ENCODE peak calls at places on chromosomes 4 and X, in five cellular contexts. E is mammary epithelial cell, N is body of pancreas, J is IMR-90, M is neural progenitor cell. L is an unnamed sample. For H3K27me3 and H3K9me3, the result is how much of the 10 kb centered on the place peaks cover.

GRCh38 chr4:28232376-28232775 is 1371.7 kb downstream of the STIM2 start:
- DNase-seq in N (no peak), E (peak), J (no peak), M (no peak), L (no peak)

GRCh38 chr4:90824266-90825167 is 697.3 kb downstream of the CCSER1 start:
- DNase-seq in N (no peak), M (no peak), J (no peak), E (no peak), L (no peak)

GRCh38 chr4:26893491-26893890 is 32.9 kb downstream of the STIM2 start:
- DNase-seq in N (no peak), J (peak), E (no peak), M (no peak), L (no peak)

GRCh38 chr4:152064753-152065152 is 303.9 kb upstream of the GATB start:
- DNase-seq in M (no peak), J (no peak), N (no peak), E (no peak), L (no peak)

GRCh38 chr4:54165438-54165837 is 63.7 kb upstream of the PDGFRA start:
- DNase-seq in J (peak), E (peak), M (no peak), N (no peak), L (peak)

GRCh38 chrX:13078739-13079444 is 34.5 kb upstream of the FAM9C start:
- DNase-seq in N (peak), E (no peak), J (peak), M (peak), L (peak)

GRCh38 chrX:51421972-51422371 is 74.4 kb downstream of the NUDT11 start:
- DNase-seq in J (no peak), E (no peak), M (no peak), N (no peak), L (no peak)

GRCh38 chr4:154707877-154708276 is 35.9 kb upstream of the LRAT start:
- DNase-seq in N (no peak), J (no peak), E (peak), M (no peak), L (no peak)

GRCh38 chr4:153258750-153259149 is 54.5 kb downstream of the TRIM2 start:
- DNase-seq in E (no peak), M (peak), N (no peak), J (no peak), L (no peak)

GRCh38 chr4:24003926-24004325 is 114.1 kb upstream of the PPARGC1A start:
- DNase-seq in E (no peak), N (no peak), M (no peak), J (peak), L (no peak)

GRCh38 chrX:97629597-97629985 is 745.9 kb downstream of the RPA4 start:
- DNase-seq in N (no peak), M (no peak), J (no peak), E (no peak), L (no peak)

GRCh38 chr4:185119927-185120630 is 23.0 kb upstream of the SLC25A4 start:
- DNase-seq in E (no peak), N (no peak), J (peak), M (no peak), L (no peak)

GRCh38 chr4:74098628-74098995 is 383 bp downstream of the CXCL2 start:
- DNase-seq in E (no peak), J (no peak), N (no peak), M (no peak), L (no peak)

GRCh38 chrX:145563159-145563558 is 254.5 kb upstream of the SLITRK2 start:
- DNase-seq in E (no peak), M (no peak), J (no peak), N (no peak), L (no peak)

GRCh38 chr4:86014599-86014998 is 345.3 kb downstream of the MAPK10 start:
- DNase-seq in M (no peak), E (no peak), N (no peak), J (no peak), L (no peak)

GRCh38 chrX:10104958-10105658 is 51.7 kb upstream of the CLCN4 start:
- DNase-seq in E (no peak), N (no peak), M (no peak), J (no peak), L (no peak)

GRCh38 chrX:110156167-110156754 is 153.3 kb downstream of the TMEM164 start:
- DNase-seq in J (no peak), M (no peak), E (no peak), N (no peak), L (no peak)

DNA sequence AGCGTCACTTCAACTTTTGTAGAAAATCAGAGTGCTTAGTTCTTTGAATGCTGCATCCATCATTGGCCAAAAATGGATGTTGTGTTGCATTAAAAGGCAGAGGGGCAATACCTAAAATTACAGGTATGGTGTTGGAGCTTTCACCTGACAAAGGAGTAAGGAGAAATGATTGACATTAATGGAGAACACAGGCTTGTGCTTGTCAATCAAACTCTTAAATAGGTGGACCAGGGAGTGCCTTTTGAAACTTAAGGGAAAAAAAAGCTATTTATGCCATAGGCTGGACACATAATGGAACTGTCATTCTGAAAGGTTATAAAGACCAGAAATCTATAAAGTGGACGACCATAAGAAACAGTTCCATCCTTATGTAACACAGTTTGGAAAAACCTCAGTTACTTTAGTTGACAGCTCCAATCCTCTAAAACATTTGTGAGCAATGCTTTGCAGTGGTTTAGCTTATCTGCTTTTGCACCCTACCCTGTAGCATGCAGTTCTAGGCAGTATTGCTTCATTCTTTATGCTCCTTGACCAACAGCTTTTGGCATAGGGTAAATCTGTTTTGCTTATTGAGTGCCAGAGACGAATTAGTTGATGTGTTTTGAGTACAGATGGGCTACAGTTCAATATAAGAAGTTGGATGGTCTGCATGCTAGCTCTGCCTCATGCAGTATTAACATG is 2.4 kb downstream of the HADH start:
- DNase-seq in M (no peak), E (no peak), N (no peak), J (peak), L (no peak)
- H3K4me3 ChIP-seq in M (no peak), E (no peak), N (no peak), J (no peak), L (no peak)

DNA sequence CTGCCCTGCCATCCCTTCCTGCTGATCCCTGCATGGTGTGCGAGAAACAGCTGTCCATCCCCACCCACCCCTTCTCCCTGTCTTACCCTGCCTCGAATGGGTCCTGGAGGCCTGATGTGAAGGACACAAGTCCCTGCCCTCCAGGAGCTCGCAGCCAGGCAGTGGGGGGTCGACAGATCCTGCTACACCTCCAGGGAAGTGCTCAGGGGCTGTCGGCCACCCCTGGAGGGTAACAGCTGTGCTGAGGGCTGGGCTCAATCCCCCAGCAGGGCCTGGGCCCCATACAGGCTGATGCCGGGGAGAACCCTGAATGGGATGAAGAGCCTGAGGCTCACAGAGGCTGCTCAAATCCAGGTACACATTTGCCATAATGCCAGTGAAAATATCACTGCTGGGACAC is 17.6 kb downstream of the HMX1 start:
- DNase-seq in E (no peak), M (no peak), N (no peak), J (no peak), L (no peak)
- H3K27me3 ChIP-seq in E (under half), M (half or more), N (under half), J (under half), L (under half)

GRCh38 chrX:45368705-45369104 is 168.0 kb upstream of the DIPK2B start:
- DNase-seq in J (no peak), M (no peak), N (no peak), E (no peak), L (no peak)
- H3K9me3 ChIP-seq in J (under half), M (under half), N (under half), E (under half), L (under half)

GRCh38 chrX:104864296-104864695 is 298.3 kb downstream of the IL1RAPL2 start:
- DNase-seq in N (no peak), M (no peak), E (no peak), J (no peak), L (peak)

GRCh38 chrX:104863466-104863865 is 297.5 kb downstream of the IL1RAPL2 start:
- DNase-seq in M (no peak), J (no peak), N (no peak), E (no peak), L (no peak)
- H3K4me3 ChIP-seq in M (no peak), J (no peak), N (no peak), E (no peak), L (no peak)

DNA sequence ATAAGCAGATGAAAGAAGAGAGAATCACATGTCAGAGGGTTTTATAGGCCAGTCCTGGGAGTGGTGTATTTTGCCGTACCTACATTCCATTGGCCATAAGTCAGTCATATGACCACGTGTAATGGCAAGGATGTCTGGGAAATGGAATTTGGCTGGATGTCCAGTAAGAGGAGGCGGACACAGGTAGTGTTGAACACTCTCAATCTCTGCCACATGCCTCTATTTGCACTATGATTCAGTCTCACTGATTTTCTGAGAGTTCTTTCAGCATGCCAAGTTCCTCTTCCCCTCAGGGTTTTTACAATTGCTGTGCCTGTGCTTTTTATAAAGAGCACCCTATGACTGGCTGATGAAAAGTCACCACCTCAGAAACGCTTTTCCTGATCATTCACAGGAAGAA is 164.2 kb upstream of the GPR101 start:
- DNase-seq in E (no peak), J (no peak), M (no peak), N (no peak), L (no peak)
- H3K27me3 ChIP-seq in E (under half), J (under half), M (under half), N (under half), L (under half)

GRCh38 chr4:104818579-104818978 is 323.9 kb upstream of the CXXC4 start:
- DNase-seq in M (no peak), E (no peak), N (no peak), J (no peak), L (no peak)
- H3K9me3 ChIP-seq in M (under half), E (under half), N (under half), J (under half), L (under half)

GRCh38 chrX:3141031-3141430 is 99.8 kb downstream of the ARSF start:
- DNase-seq in E (no peak), M (no peak), J (peak), N (no peak), L (peak)

GRCh38 chrX:3134316-3134715 is 93.0 kb downstream of the ARSF start:
- DNase-seq in E (no peak), N (no peak), M (no peak), J (peak), L (no peak)

GRCh38 chrX:3136161-3136961 is 95.1 kb downstream of the ARSF start:
- DNase-seq in E (no peak), N (no peak), J (no peak), M (peak), L (no peak)
- H3K4me3 ChIP-seq in E (no peak), N (no peak), J (no peak), M (no peak), L (no peak)

GRCh38 chrX:129599996-129600395 is 54.8 kb downstream of the APLN start:
- DNase-seq in N (no peak), E (no peak), J (no peak), M (no peak), L (no peak)
- H3K27me3 ChIP-seq in N (under half), E (under half), J (under half), M (under half), L (under half)

GRCh38 chr4:45100936-45101818 is 374.8 kb upstream of the GNPDA2 start:
- DNase-seq in N (no peak), E (peak), M (no peak), J (no peak), L (peak)

GRCh38 chr4:45099471-45099870 is 373.1 kb upstream of the GNPDA2 start:
- DNase-seq in J (no peak), M (no peak), E (no peak), N (no peak), L (no peak)

DNA sequence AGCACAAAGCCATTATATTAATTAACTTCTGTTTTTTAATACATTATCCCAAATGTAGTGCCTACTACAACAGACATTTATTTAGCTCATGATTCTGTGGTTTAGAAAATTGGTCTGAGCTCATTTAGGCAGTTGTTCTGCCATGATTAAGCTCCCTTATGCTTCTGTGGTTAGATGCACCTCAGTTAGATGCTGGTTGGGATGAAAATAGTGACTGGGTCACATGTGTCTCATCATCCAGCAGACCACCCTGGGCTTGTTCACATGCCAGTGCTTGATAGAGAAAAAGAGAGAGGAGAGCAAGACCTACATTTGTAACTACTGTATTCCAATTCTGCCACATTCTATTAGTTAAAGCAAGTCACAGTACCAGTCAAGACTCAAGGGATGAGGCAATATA is 376.4 kb upstream of the GNPDA2 start:
- DNase-seq in N (no peak), E (peak), J (no peak), M (no peak), L (no peak)
- H3K9me3 ChIP-seq in N (under half), E (under half), J (under half), M (under half), L (under half)

GRCh38 chrX:71540801-71541545 is 8.1 kb downstream of the OGT start:
- DNase-seq in E (no peak), J (no peak), M (no peak), N (no peak), L (no peak)
- H3K4me3 ChIP-seq in E (no peak), J (no peak), M (no peak), N (no peak), L (no peak)